ENCODE peak calls at places on chromosomes 13 and 19, in nine cellular contexts. One of them, this sample, is unnamed.

GRCh38 chr13:101868585-101869469 is 416.4 kb downstream of the ITGBL1 start:
- DNase-seq in Caco-2: no peak
- DNase-seq in ovary: no peak
- DNase-seq in PC-9: no peak
- DNase-seq in left ventricle myocardium inferior: no peak
- DNase-seq in spleen: no peak
- DNase-seq in body of pancreas: no peak
- DNase-seq in cardiac fibroblast: no peak
- DNase-seq in HFF-Myc: no peak
- DNase-seq in this sample: no peak

GRCh38 chr13:59750860-59751259 is 412.9 kb downstream of the DIAPH3 start:
- DNase-seq in Caco-2: no peak
- DNase-seq in ovary: no peak
- DNase-seq in PC-9: no peak
- DNase-seq in left ventricle myocardium inferior: no peak
- DNase-seq in spleen: no peak
- DNase-seq in body of pancreas: peak
- DNase-seq in cardiac fibroblast: peak
- DNase-seq in HFF-Myc: peak
- DNase-seq in this sample: no peak

GRCh38 chr19:33671211-33671610 is 49.5 kb downstream of the CHST8 start:
- DNase-seq in Caco-2: no peak
- DNase-seq in ovary: no peak
- DNase-seq in PC-9: no peak
- DNase-seq in left ventricle myocardium inferior: no peak
- DNase-seq in spleen: peak
- DNase-seq in body of pancreas: no peak
- DNase-seq in cardiac fibroblast: no peak
- DNase-seq in HFF-Myc: no peak
- DNase-seq in this sample: no peak

GRCh38 chr13:98889419-98890079 is 88.3 kb downstream of the DOCK9 start:
- DNase-seq in Caco-2: no peak
- DNase-seq in ovary: no peak
- DNase-seq in PC-9: peak
- DNase-seq in left ventricle myocardium inferior: no peak
- DNase-seq in spleen: no peak
- DNase-seq in body of pancreas: no peak
- DNase-seq in cardiac fibroblast: no peak
- DNase-seq in HFF-Myc: no peak
- DNase-seq in this sample: no peak

GRCh38 chr19:32022946-32023832 is 322.2 kb upstream of the ZNF507 start:
- DNase-seq in Caco-2: no peak
- DNase-seq in ovary: no peak
- DNase-seq in PC-9: no peak
- DNase-seq in left ventricle myocardium inferior: no peak
- DNase-seq in spleen: no peak
- DNase-seq in body of pancreas: no peak
- DNase-seq in cardiac fibroblast: no peak
- DNase-seq in HFF-Myc: no peak
- DNase-seq in this sample: no peak

GRCh38 chr19:49324801-49325491 is at the start of gene SLC6A16:
- DNase-seq in Caco-2: peak
- DNase-seq in ovary: no peak
- DNase-seq in PC-9: no peak
- DNase-seq in left ventricle myocardium inferior: no peak
- DNase-seq in spleen: no peak
- DNase-seq in body of pancreas: no peak
- DNase-seq in cardiac fibroblast: no peak
- DNase-seq in HFF-Myc: no peak
- DNase-seq in this sample: no peak

GRCh38 chr13:79946556-79946955 is 394.4 kb downstream of the SPRY2 start:
- DNase-seq in Caco-2: no peak
- DNase-seq in ovary: no peak
- DNase-seq in PC-9: no peak
- DNase-seq in left ventricle myocardium inferior: no peak
- DNase-seq in spleen: no peak
- DNase-seq in body of pancreas: no peak
- DNase-seq in cardiac fibroblast: no peak
- DNase-seq in HFF-Myc: no peak
- DNase-seq in this sample: no peak

GRCh38 chr19:4539697-4540581 is at the start of gene LRG1:
- DNase-seq in Caco-2: no peak
- DNase-seq in ovary: peak
- DNase-seq in PC-9: peak
- DNase-seq in left ventricle myocardium inferior: no peak
- DNase-seq in spleen: peak
- DNase-seq in body of pancreas: peak
- DNase-seq in cardiac fibroblast: peak
- DNase-seq in HFF-Myc: no peak
- DNase-seq in this sample: no peak

DNA sequence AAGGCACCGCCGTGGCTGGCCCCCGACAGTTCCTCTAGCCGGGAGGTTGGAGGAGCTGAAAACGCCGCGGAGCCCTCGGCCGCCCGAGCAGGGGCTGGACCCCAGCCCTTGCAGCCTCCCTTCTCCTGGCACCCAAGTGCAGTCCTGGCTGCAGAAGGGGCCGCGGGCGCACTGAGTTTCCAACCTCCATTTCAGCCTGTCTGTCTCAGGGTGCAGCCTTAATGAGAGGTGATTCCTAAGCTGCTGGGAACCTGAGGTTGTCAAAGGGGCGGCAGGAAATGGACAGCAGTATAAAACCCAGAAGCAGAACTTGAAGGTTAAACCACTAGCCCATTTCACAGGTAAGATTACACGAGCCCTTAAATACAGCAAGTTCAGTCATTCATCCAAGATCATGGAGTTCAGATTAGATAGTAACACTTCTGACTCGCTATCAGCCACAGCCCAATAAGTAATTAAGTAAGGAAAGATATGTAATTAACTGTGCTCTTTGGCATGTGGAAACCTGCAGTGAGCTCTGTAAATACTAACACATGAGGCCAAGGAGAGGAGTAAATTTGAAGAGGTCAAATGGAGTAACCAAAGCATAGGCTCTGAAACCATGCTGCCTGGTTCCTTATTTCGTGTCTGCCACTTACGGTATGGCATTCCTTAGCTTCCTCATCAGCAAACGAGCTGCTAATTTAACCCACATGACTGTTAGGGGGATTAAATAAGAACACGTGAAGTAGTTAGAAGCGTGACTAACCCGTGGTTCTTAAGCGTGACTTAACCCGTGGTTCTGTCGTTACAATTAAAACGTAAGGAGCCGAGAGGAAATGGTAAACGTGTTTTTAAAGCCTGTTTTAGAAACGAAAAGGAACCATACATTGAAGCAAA is 682 bp downstream of the SETDB2 start:
- DNase-seq in Caco-2: no peak
- DNase-seq in ovary: no peak
- DNase-seq in PC-9: peak
- DNase-seq in left ventricle myocardium inferior: no peak
- DNase-seq in spleen: no peak
- DNase-seq in body of pancreas: peak
- DNase-seq in cardiac fibroblast: peak
- DNase-seq in HFF-Myc: no peak
- DNase-seq in this sample: no peak
- H3K4me3 ChIP-seq in Caco-2: peak
- H3K4me3 ChIP-seq in ovary: peak
- H3K4me3 ChIP-seq in PC-9: peak
- H3K4me3 ChIP-seq in left ventricle myocardium inferior: peak
- H3K4me3 ChIP-seq in spleen: peak
- H3K4me3 ChIP-seq in body of pancreas: peak
- H3K4me3 ChIP-seq in cardiac fibroblast: peak
- H3K4me3 ChIP-seq in HFF-Myc: peak
- H3K4me3 ChIP-seq in this sample: peak

DNA sequence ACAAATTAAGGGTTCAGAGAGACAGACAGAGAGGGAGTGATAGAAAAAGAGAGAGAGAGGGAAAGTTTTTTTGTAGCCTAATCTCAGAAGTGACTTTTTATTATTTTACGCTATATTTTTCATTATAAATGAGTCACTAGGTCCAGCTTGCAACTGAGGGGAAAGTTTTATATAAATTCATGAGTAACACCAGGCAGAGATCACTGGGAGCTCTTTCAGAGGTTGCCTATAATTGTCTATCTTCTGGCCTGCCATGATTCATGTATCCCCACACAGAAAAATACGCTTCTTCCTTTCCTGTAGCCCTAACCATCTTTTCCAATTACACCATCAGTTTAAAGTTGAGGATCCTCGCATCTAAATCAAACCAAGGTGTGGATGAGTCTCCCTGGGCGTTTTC is 467.9 kb downstream of the SLITRK1 start:
- DNase-seq in Caco-2: no peak
- DNase-seq in ovary: no peak
- DNase-seq in PC-9: no peak
- DNase-seq in left ventricle myocardium inferior: no peak
- DNase-seq in spleen: no peak
- DNase-seq in body of pancreas: no peak
- DNase-seq in cardiac fibroblast: no peak
- DNase-seq in HFF-Myc: no peak
- DNase-seq in this sample: no peak
- H3K4me3 ChIP-seq in Caco-2: no peak
- H3K4me3 ChIP-seq in ovary: no peak
- H3K4me3 ChIP-seq in PC-9: no peak
- H3K4me3 ChIP-seq in left ventricle myocardium inferior: no peak
- H3K4me3 ChIP-seq in spleen: no peak
- H3K4me3 ChIP-seq in body of pancreas: no peak
- H3K4me3 ChIP-seq in cardiac fibroblast: no peak
- H3K4me3 ChIP-seq in HFF-Myc: no peak
- H3K4me3 ChIP-seq in this sample: no peak

GRCh38 chr19:1377965-1378785 is 5.5 kb upstream of the NDUFS7 start:
- DNase-seq in Caco-2: no peak
- DNase-seq in ovary: no peak
- DNase-seq in PC-9: no peak
- DNase-seq in left ventricle myocardium inferior: no peak
- DNase-seq in spleen: peak
- DNase-seq in body of pancreas: no peak
- DNase-seq in cardiac fibroblast: no peak
- DNase-seq in HFF-Myc: no peak
- DNase-seq in this sample: no peak

GRCh38 chr19:1376415-1376805 is 7.3 kb upstream of the NDUFS7 start:
- DNase-seq in Caco-2: no peak
- DNase-seq in ovary: no peak
- DNase-seq in PC-9: no peak
- DNase-seq in left ventricle myocardium inferior: no peak
- DNase-seq in spleen: no peak
- DNase-seq in body of pancreas: no peak
- DNase-seq in cardiac fibroblast: no peak
- DNase-seq in HFF-Myc: no peak
- DNase-seq in this sample: no peak

GRCh38 chr19:1379126-1379905 is 4.4 kb upstream of the NDUFS7 start:
- DNase-seq in Caco-2: no peak
- DNase-seq in ovary: no peak
- DNase-seq in PC-9: no peak
- DNase-seq in left ventricle myocardium inferior: no peak
- DNase-seq in spleen: no peak
- DNase-seq in body of pancreas: no peak
- DNase-seq in cardiac fibroblast: no peak
- DNase-seq in HFF-Myc: no peak
- DNase-seq in this sample: no peak

GRCh38 chr19:1379961-1380489 is 3.7 kb upstream of the NDUFS7 start:
- DNase-seq in Caco-2: no peak
- DNase-seq in ovary: no peak
- DNase-seq in PC-9: no peak
- DNase-seq in left ventricle myocardium inferior: no peak
- DNase-seq in spleen: no peak
- DNase-seq in body of pancreas: no peak
- DNase-seq in cardiac fibroblast: no peak
- DNase-seq in HFF-Myc: no peak
- DNase-seq in this sample: no peak

DNA sequence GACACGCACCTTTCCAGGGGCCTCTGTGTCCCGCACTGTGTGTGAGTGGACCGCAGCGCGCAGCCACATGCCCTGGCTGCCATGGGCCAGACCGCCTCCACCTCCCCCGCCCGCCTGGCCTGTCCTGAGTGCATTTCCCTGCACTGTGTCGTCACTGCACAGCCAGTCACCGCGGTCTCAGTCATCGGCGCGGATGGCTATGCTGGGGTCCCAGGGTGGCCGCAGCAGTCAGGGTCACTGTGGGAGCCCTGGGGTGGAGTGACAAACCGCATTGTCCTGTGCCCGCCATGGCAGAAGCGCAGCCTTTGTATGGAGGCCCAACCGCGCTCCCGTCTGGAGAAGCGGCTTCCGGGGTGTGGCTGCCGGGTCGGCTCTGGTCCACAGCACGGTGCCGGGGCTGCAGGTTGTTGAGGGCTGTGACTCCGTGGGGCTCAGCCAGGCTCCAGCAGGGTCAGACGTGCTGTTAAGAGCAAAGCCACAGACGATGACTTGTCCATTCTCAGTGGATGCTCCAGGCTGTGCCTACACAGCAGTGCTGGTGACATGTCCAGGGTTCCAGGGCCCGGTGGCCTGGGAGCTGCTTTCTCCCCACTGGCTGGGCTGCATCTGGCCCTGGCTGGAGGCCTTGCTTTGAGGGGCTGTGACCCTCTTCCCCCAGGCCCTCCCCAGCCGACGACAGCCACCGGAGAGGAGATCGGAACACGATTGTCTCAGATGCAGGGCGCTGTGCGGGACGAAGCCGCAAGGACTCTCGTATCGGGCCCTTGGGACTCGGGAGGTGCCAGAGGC is 6.3 kb upstream of the NDUFS7 start:
- DNase-seq in Caco-2: no peak
- DNase-seq in ovary: no peak
- DNase-seq in PC-9: no peak
- DNase-seq in left ventricle myocardium inferior: no peak
- DNase-seq in spleen: no peak
- DNase-seq in body of pancreas: no peak
- DNase-seq in cardiac fibroblast: no peak
- DNase-seq in HFF-Myc: no peak
- DNase-seq in this sample: no peak
- H3K4me3 ChIP-seq in Caco-2: no peak
- H3K4me3 ChIP-seq in ovary: no peak
- H3K4me3 ChIP-seq in PC-9: no peak
- H3K4me3 ChIP-seq in left ventricle myocardium inferior: no peak
- H3K4me3 ChIP-seq in spleen: peak
- H3K4me3 ChIP-seq in body of pancreas: no peak
- H3K4me3 ChIP-seq in cardiac fibroblast: no peak
- H3K4me3 ChIP-seq in HFF-Myc: no peak
- H3K4me3 ChIP-seq in this sample: no peak

GRCh38 chr13:28534801-28535200 is 39.9 kb upstream of the FLT1 start:
- DNase-seq in Caco-2: no peak
- DNase-seq in ovary: no peak
- DNase-seq in PC-9: no peak
- DNase-seq in left ventricle myocardium inferior: no peak
- DNase-seq in spleen: no peak
- DNase-seq in body of pancreas: no peak
- DNase-seq in cardiac fibroblast: no peak
- DNase-seq in HFF-Myc: no peak
- DNase-seq in this sample: no peak

GRCh38 chr13:28533441-28534166 is 38.7 kb upstream of the FLT1 start:
- DNase-seq in Caco-2: no peak
- DNase-seq in ovary: no peak
- DNase-seq in PC-9: no peak
- DNase-seq in left ventricle myocardium inferior: no peak
- DNase-seq in spleen: no peak
- DNase-seq in body of pancreas: no peak
- DNase-seq in cardiac fibroblast: no peak
- DNase-seq in HFF-Myc: no peak
- DNase-seq in this sample: no peak

GRCh38 chr13:28535734-28536133 is 40.8 kb upstream of the FLT1 start:
- DNase-seq in Caco-2: no peak
- DNase-seq in ovary: no peak
- DNase-seq in PC-9: no peak
- DNase-seq in left ventricle myocardium inferior: no peak
- DNase-seq in spleen: no peak
- DNase-seq in body of pancreas: no peak
- DNase-seq in cardiac fibroblast: no peak
- DNase-seq in HFF-Myc: no peak
- DNase-seq in this sample: no peak

GRCh38 chr13:28533049-28533436 is 38.1 kb upstream of the FLT1 start:
- DNase-seq in Caco-2: no peak
- DNase-seq in ovary: no peak
- DNase-seq in PC-9: no peak
- DNase-seq in left ventricle myocardium inferior: no peak
- DNase-seq in spleen: no peak
- DNase-seq in body of pancreas: no peak
- DNase-seq in cardiac fibroblast: peak
- DNase-seq in HFF-Myc: no peak
- DNase-seq in this sample: no peak

DNA sequence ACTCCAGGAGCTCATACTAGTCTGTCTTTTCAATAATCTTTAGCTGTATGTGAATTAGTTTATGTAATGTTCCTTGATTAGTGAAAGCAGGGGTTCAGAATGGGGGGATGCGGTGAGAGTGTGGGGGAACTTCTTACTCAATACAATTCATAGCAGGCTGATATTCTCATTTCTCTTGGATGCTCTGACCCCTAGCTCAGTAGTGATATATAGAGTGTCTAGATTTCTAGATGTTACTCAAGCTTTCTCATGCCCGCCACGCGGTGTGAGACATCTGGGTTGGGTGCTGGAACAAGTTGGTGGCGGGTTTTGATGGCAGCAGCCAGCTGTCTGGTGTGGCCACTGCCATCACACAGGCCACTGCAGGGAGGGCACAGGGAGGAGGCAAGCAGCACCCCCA is 39.3 kb upstream of the FLT1 start:
- DNase-seq in Caco-2: no peak
- DNase-seq in ovary: no peak
- DNase-seq in PC-9: no peak
- DNase-seq in left ventricle myocardium inferior: no peak
- DNase-seq in spleen: no peak
- DNase-seq in body of pancreas: no peak
- DNase-seq in cardiac fibroblast: no peak
- DNase-seq in HFF-Myc: no peak
- DNase-seq in this sample: no peak
- H3K4me3 ChIP-seq in Caco-2: no peak
- H3K4me3 ChIP-seq in ovary: no peak
- H3K4me3 ChIP-seq in PC-9: no peak
- H3K4me3 ChIP-seq in left ventricle myocardium inferior: no peak
- H3K4me3 ChIP-seq in spleen: no peak
- H3K4me3 ChIP-seq in body of pancreas: no peak
- H3K4me3 ChIP-seq in cardiac fibroblast: no peak
- H3K4me3 ChIP-seq in HFF-Myc: no peak
- H3K4me3 ChIP-seq in this sample: no peak

This sample was measured in skeletal muscle cell.